ENCODE peak calls at places on chromosomes 1 and 21, in four cellular contexts. One of them, this sample, is unnamed.
A peak's percentile ranks its signal among the peaks of the same experiment; 100 is the strongest.

GRCh38 chr1:27672750-27673112 is 739 bp upstream of the IFI6 start:
- DNase-seq in H1: no peak
- DNase-seq in ovary: no peak
- DNase-seq in A549: no peak
- DNase-seq in this sample: no peak

GRCh38 chr21:31180256-31181088 is 142.2 kb upstream of the KRTAP19-8 start:
- DNase-seq in H1: no peak
- DNase-seq in ovary: no peak
- DNase-seq in A549: peak; percentile 23
- DNase-seq in this sample: no peak

GRCh38 chr1:204091787-204092312 is 18.9 kb downstream of the SOX13 start:
- DNase-seq in H1: no peak
- DNase-seq in ovary: no peak
- DNase-seq in A549: no peak
- DNase-seq in this sample: no peak

GRCh38 chr1:13605159-13605558 is 21.5 kb downstream of the PDPN start:
- DNase-seq in H1: no peak
- DNase-seq in ovary: no peak
- DNase-seq in A549: peak; percentile 13
- DNase-seq in this sample: no peak

GRCh38 chr1:41482001-41482765 is 2.3 kb downstream of the EDN2 start:
- DNase-seq in H1: no peak
- DNase-seq in ovary: no peak
- DNase-seq in A549: no peak
- DNase-seq in this sample: peak; percentile 69

GRCh38 chr1:201456499-201457309 is 12.3 kb downstream of the PHLDA3 start:
- DNase-seq in H1: no peak
- DNase-seq in ovary: no peak
- DNase-seq in A549: peak; percentile 84
- DNase-seq in this sample: no peak

GRCh38 chr1:44314401-44314800 is 40.7 kb downstream of the ERI3 start:
- DNase-seq in H1: no peak
- DNase-seq in ovary: no peak
- DNase-seq in A549: no peak
- DNase-seq in this sample: no peak

GRCh38 chr1:94325379-94326302 is 88.3 kb upstream of the ARHGAP29 start:
- DNase-seq in H1: no peak
- DNase-seq in ovary: no peak
- DNase-seq in A549: peak; percentile 89
- DNase-seq in this sample: no peak

GRCh38 chr1:58968360-58968952 is 184.6 kb upstream of the JUN start:
- DNase-seq in H1: no peak
- DNase-seq in ovary: peak; percentile 88
- DNase-seq in A549: no peak
- DNase-seq in this sample: peak; percentile 56

GRCh38 chr1:35288761-35289160 is 20.3 kb downstream of the ZMYM4 start:
- DNase-seq in H1: no peak
- DNase-seq in ovary: no peak
- DNase-seq in A549: no peak
- DNase-seq in this sample: no peak

GRCh38 chr1:12553963-12554362 is 64.0 kb downstream of the DHRS3 start:
- DNase-seq in H1: no peak
- DNase-seq in ovary: no peak
- DNase-seq in A549: no peak
- DNase-seq in this sample: no peak

GRCh38 chr1:8063298-8064068 is 37.4 kb upstream of the ERRFI1 start:
- DNase-seq in H1: no peak
- DNase-seq in ovary: no peak
- DNase-seq in A549: no peak
- DNase-seq in this sample: no peak

GRCh38 chr1:245201201-245201600 is 46.4 kb downstream of the KIF26B start:
- DNase-seq in H1: no peak
- DNase-seq in ovary: no peak
- DNase-seq in A549: no peak
- DNase-seq in this sample: no peak

GRCh38 chr1:67371043-67371442 is 59.2 kb downstream of the SERBP1 start:
- DNase-seq in H1: no peak
- DNase-seq in ovary: no peak
- DNase-seq in A549: no peak
- DNase-seq in this sample: no peak

GRCh38 chr21:18153063-18153462 is 91.6 kb upstream of the CHODL start:
- DNase-seq in H1: no peak
- DNase-seq in ovary: no peak
- DNase-seq in A549: no peak
- DNase-seq in this sample: no peak

GRCh38 chr1:19405761-19406481 is 79.4 kb downstream of the CAPZB start:
- DNase-seq in H1: no peak
- DNase-seq in ovary: no peak
- DNase-seq in A549: no peak
- DNase-seq in this sample: no peak

GRCh38 chr1:56797079-56797685 is 22.0 kb downstream of the FYB2 start:
- DNase-seq in H1: no peak
- DNase-seq in ovary: no peak
- DNase-seq in A549: no peak
- DNase-seq in this sample: no peak

GRCh38 chr1:199174336-199174735 is 535.5 kb downstream of the PTPRC start:
- DNase-seq in H1: no peak
- DNase-seq in ovary: no peak
- DNase-seq in A549: no peak
- DNase-seq in this sample: no peak

GRCh38 chr1:59833991-59834390 is 19.2 kb downstream of the HOOK1 start:
- DNase-seq in H1: no peak
- DNase-seq in ovary: no peak
- DNase-seq in A549: no peak
- DNase-seq in this sample: no peak

GRCh38 chr1:32426489-32427255 is 32.4 kb upstream of the BSDC1 start:
- DNase-seq in H1: no peak
- DNase-seq in ovary: peak; percentile 19
- DNase-seq in A549: no peak
- DNase-seq in this sample: peak; percentile 58

GRCh38 chr1:18723206-18723605 is 92.6 kb downstream of the PAX7 start:
- DNase-seq in H1: no peak
- DNase-seq in ovary: no peak
- DNase-seq in A549: no peak
- DNase-seq in this sample: no peak

GRCh38 chr1:161133220-161133740 is 813 bp upstream of the DEDD start:
- DNase-seq in H1: no peak
- DNase-seq in ovary: no peak
- DNase-seq in A549: no peak
- DNase-seq in this sample: no peak

GRCh38 chr1:28836421-28836956 is 24.5 kb downstream of the OPRD1 start:
- DNase-seq in H1: no peak
- DNase-seq in ovary: no peak
- DNase-seq in A549: no peak
- DNase-seq in this sample: no peak

GRCh38 chr1:71196685-71197084 is 115.8 kb upstream of the ZRANB2 start:
- DNase-seq in H1: no peak
- DNase-seq in ovary: no peak
- DNase-seq in A549: no peak
- DNase-seq in this sample: no peak

GRCh38 chr1:87880098-87880746 is 551.5 kb downstream of the LMO4 start:
- DNase-seq in H1: no peak
- DNase-seq in ovary: no peak
- DNase-seq in A549: no peak
- DNase-seq in this sample: no peak

GRCh38 chr1:161039546-161039945 is 782 bp upstream of the TSTD1 start:
- DNase-seq in H1: no peak
- DNase-seq in ovary: no peak
- DNase-seq in A549: no peak
- DNase-seq in this sample: no peak

GRCh38 chr1:107776898-107777663 is 187.9 kb downstream of the VAV3 start:
- DNase-seq in H1: no peak
- DNase-seq in ovary: no peak
- DNase-seq in A549: no peak
- DNase-seq in this sample: no peak

GRCh38 chr1:43541721-43542401 is 11.2 kb downstream of the PTPRF start:
- DNase-seq in H1: no peak
- DNase-seq in ovary: peak; percentile 72
- DNase-seq in A549: no peak
- DNase-seq in this sample: peak; percentile 83

GRCh38 chr1:215891266-215891665 is 324.2 kb downstream of the KCTD3 start:
- DNase-seq in H1: no peak
- DNase-seq in ovary: no peak
- DNase-seq in A549: no peak
- DNase-seq in this sample: no peak

GRCh38 chr1:232486454-232487202 is 143.3 kb downstream of the SIPA1L2 start:
- DNase-seq in H1: no peak
- DNase-seq in ovary: no peak
- DNase-seq in A549: no peak
- DNase-seq in this sample: no peak

GRCh38 chr1:5915587-5916571 is 76.3 kb downstream of the NPHP4 start:
- DNase-seq in H1: no peak
- DNase-seq in ovary: peak; percentile 56
- DNase-seq in A549: peak; percentile 16
- DNase-seq in this sample: no peak

GRCh38 chr1:185315364-185316108 is 1.5 kb downstream of the IVNS1ABP start:
- DNase-seq in H1: no peak
- DNase-seq in ovary: no peak
- DNase-seq in A549: no peak
- DNase-seq in this sample: no peak

GRCh38 chr1:229114315-229114714 is 156.6 kb upstream of the RAB4A start:
- DNase-seq in H1: no peak
- DNase-seq in ovary: no peak
- DNase-seq in A549: peak; percentile 32
- DNase-seq in this sample: no peak
- TF ChIP-seq EP300 in H1: no peak
- TF ChIP-seq EP300 in ovary: no peak
- TF ChIP-seq EP300 in A549: no peak
- TF ChIP-seq EP300 in this sample: no peak

DNA sequence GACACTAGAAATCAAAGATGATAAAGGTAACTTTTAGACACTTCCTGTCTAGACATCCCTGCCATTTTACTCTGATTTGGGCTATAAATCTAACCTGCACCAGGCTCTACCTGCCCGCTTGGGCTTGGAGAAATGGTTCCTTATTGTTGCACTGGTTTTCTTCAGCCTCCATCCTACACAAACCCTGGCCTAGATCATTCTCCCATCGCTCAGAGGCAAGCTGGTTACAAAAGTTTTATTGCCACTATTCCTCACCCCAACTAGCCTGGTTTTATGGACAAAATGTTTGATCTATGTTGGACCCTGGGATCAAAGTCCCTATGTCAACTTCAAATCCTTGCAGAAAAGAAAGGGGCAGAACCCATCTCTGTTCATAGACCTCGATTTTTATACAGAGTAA is 31.5 kb upstream of the MTF2 start:
- DNase-seq in H1: no peak
- DNase-seq in ovary: no peak
- DNase-seq in A549: no peak
- DNase-seq in this sample: no peak
- H3K4me1 ChIP-seq in H1: no peaks in the 10 kb centered on the region
- H3K4me1 ChIP-seq in ovary: no peaks in the 10 kb centered on the region
- H3K4me1 ChIP-seq in A549: peaks cover under 1% of the 10 kb centered on the region
- H3K4me1 ChIP-seq in this sample: no peaks in the 10 kb centered on the region

GRCh38 chr1:186828612-186829542 is at the start of gene PLA2G4A:
- DNase-seq in H1: no peak
- DNase-seq in ovary: peak; percentile 19
- DNase-seq in A549: peak; percentile 85
- DNase-seq in this sample: peak; percentile 67
- TF ChIP-seq POLR2A in H1: no peak
- TF ChIP-seq POLR2A in ovary: no peak
- TF ChIP-seq POLR2A in A549: no peak
- TF ChIP-seq POLR2A in this sample: no peak

GRCh38 chr1:118951270-118951936 is 36.7 kb downstream of the TBX15 start:
- DNase-seq in H1: no peak
- DNase-seq in ovary: no peak
- DNase-seq in A549: no peak
- DNase-seq in this sample: no peak
- TF ChIP-seq EP300 in H1: no peak
- TF ChIP-seq EP300 in ovary: no peak
- TF ChIP-seq EP300 in A549: no peak
- TF ChIP-seq EP300 in this sample: no peak